ENCODE peak calls at places on chromosomes 11 and 22, in nine cellular contexts. J, I, L, X, Z, R, T, B and F are unnamed samples. For H3K4me1 and H3K9me3, the result is how much of the 10 kb centered on the place peaks cover.

GRCh38 chr11:28585007-28585406 is 476.8 kb downstream of the METTL15 start:
- DNase-seq in L (no peak), Z (no peak), X (no peak), R (no peak), I (no peak), B (peak), J (no peak), T (no peak), F (no peak)

GRCh38 chr11:30960387-30960992 is 374.3 kb upstream of the MPPED2 start:
- DNase-seq in J (no peak), B (peak), T (no peak), R (peak), X (no peak), Z (peak), L (peak), I (no peak), F (no peak)

GRCh38 chr22:45911601-45912271 is 65.2 kb downstream of the WNT7B start:
- DNase-seq in X (no peak), Z (no peak), I (no peak), J (no peak), T (no peak), B (no peak), L (peak), R (no peak), F (peak)

GRCh38 chr11:46553746-46554204 is 40.0 kb downstream of the AMBRA1 start:
- DNase-seq in L (peak), X (no peak), B (no peak), J (no peak), I (no peak), R (no peak), Z (peak), T (no peak), F (no peak)

GRCh38 chr11:13118194-13118593 is 109.1 kb downstream of the RASSF10 start:
- DNase-seq in I (no peak), L (peak), J (no peak), Z (peak), R (no peak), X (no peak), B (peak), T (no peak), F (no peak)

GRCh38 chr11:67628710-67629385 is 889 bp downstream of the NUDT8 start:
- DNase-seq in Z (no peak), L (no peak), R (peak), T (no peak), J (peak), I (no peak), X (peak), B (no peak), F (peak)

GRCh38 chr11:2207773-2208621 is 36.4 kb upstream of the TH start:
- DNase-seq in B (no peak), T (no peak), R (no peak), Z (no peak), X (no peak), J (peak), L (no peak), I (peak), F (no peak)

GRCh38 chr11:2581151-2581930 is 118.5 kb downstream of the KCNQ1OT1 start:
- DNase-seq in I (no peak), R (no peak), L (no peak), J (peak), B (no peak), T (peak), X (peak), Z (no peak), F (peak)

GRCh38 chr22:35177811-35178210 is 79.5 kb upstream of the HMGXB4 start:
- DNase-seq in I (no peak), L (no peak), T (no peak), B (no peak), X (no peak), J (no peak), Z (no peak), R (no peak), F (no peak)
- TF ChIP-seq CTCF in I (no peak), L (no peak), T (no peak), B (no peak), X (no peak), J (no peak), Z (no peak), R (no peak), F (no peak)

GRCh38 chr11:119293461-119293860 is 23.5 kb downstream of the MCAM start:
- DNase-seq in B (no peak), T (no peak), I (no peak), L (no peak), X (no peak), R (no peak), Z (no peak), J (no peak), F (no peak)
- H3K4me1 ChIP-seq in B (under half), T (under half), I (under half), L (under half), X (under half), R (under half), Z (under half), J (under half), F (under half)

GRCh38 chr22:49020314-49020713 is 807.4 kb downstream of the BRD1 start:
- DNase-seq in I (peak), R (no peak), X (peak), T (no peak), B (no peak), L (no peak), Z (no peak), J (no peak), F (no peak)
- H3K9me3 ChIP-seq in I (under half), R (under half), X (under half), T (under half), B (half or more), L (under half), Z (under half), J (under half), F (under half)

GRCh38 chr22:20128902-20129746 is 2.5 kb upstream of the ZDHHC8 start:
- DNase-seq in B (peak), X (no peak), R (peak), L (peak), T (peak), I (no peak), J (peak), Z (peak), F (no peak)
- TF ChIP-seq CTCF in B (peak), X (no peak), R (peak), L (peak), T (peak), I (no peak), J (peak), Z (peak), F (no peak)